ENCODE peak calls at places on chromosomes 11 and 22, in seven cellular contexts. Q is neuronal stem cell, S is neural progenitor cell, D is aorta, F is mammary epithelial cell, L is H1, Z is right cardiac atrium. J is an unnamed sample.

GRCh38 chr11:6598555-6598954 is 4.9 kb downstream of the RRP8 start:
- DNase-seq in S (no peak), Z (no peak), F (no peak), L (no peak), D (no peak), Q (no peak), J (no peak)

GRCh38 chr11:76686261-76687079 is 15.9 kb upstream of the LRRC32 start:
- DNase-seq in F (no peak), Z (no peak), D (no peak), Q (no peak), L (no peak), S (no peak), J (no peak)

GRCh38 chr11:129273944-129274343 is 81.8 kb upstream of the ARHGAP32 start:
- DNase-seq in Q (no peak), F (no peak), Z (no peak), S (no peak), L (no peak), D (no peak), J (no peak)

GRCh38 chr22:19691721-19692341 is 22.5 kb upstream of the SEPTIN5 start:
- DNase-seq in L (no peak), S (peak; percentile 73), F (peak; percentile 56), D (peak; percentile 80), Z (peak; percentile 80), Q (no peak), J (no peak)

GRCh38 chr11:62146476-62147200 is 22.8 kb downstream of the INCENP start:
- DNase-seq in F (no peak), S (no peak), Q (no peak), L (no peak), D (peak; percentile 65), Z (no peak), J (no peak)

GRCh38 chr11:65524747-65525658 is at the start of gene SCYL1:
- DNase-seq in F (peak; percentile 60), Z (peak; percentile 90), S (peak; percentile 88), Q (peak; percentile 80), L (peak; percentile 88), D (peak; percentile 94), J (no peak)

GRCh38 chr11:91773090-91773489 is 451.5 kb upstream of the FAT3 start:
- DNase-seq in Z (no peak), L (peak; percentile 49), D (no peak), F (no peak), Q (no peak), S (peak; percentile 53), J (no peak)

GRCh38 chr11:128536521-128536920 is 50.8 kb downstream of the ETS1 start:
- DNase-seq in L (no peak), D (no peak), Q (no peak), Z (no peak), S (no peak), F (no peak), J (no peak)

GRCh38 chr11:63880031-63880841 is 36.7 kb downstream of the RCOR2 start:
- DNase-seq in L (no peak), D (no peak), F (peak; percentile 48), Z (no peak), S (peak; percentile 28), Q (no peak), J (no peak)

GRCh38 chr11:106468091-106468490 is 390.6 kb downstream of the AASDHPPT start:
- DNase-seq in Z (no peak), S (no peak), D (no peak), L (no peak), F (no peak), Q (no peak), J (no peak)

GRCh38 chr11:7983832-7984590 is 3.1 kb upstream of the EIF3F start:
- DNase-seq in Z (no peak), S (no peak), L (no peak), F (no peak), Q (no peak), D (no peak), J (no peak)

GRCh38 chr22:32042924-32043323 is at the start of gene SLC5A1:
- DNase-seq in Q (no peak), F (peak; percentile 76), S (no peak), L (no peak), D (no peak), Z (no peak), J (no peak)

GRCh38 chr11:17531818-17532131 is 12.4 kb downstream of the USH1C start:
- DNase-seq in Z (no peak), L (no peak), F (no peak), Q (no peak), S (no peak), D (peak; percentile 9), J (no peak)

GRCh38 chr11:128588086-128588485 is 728 bp upstream of the ETS1 start:
- DNase-seq in L (no peak), Z (no peak), S (no peak), F (no peak), D (no peak), Q (no peak), J (no peak)

GRCh38 chr11:132576706-132577105 is 955.6 kb downstream of the OPCML start:
- DNase-seq in D (no peak), F (peak; percentile 61), S (peak; percentile 24), L (no peak), Q (no peak), Z (peak; percentile 30), J (peak; percentile 9)

GRCh38 chr22:49880281-49880680 is 26.6 kb downstream of the ZBED4 start:
- DNase-seq in L (no peak), S (no peak), F (no peak), D (no peak), Q (no peak), Z (no peak), J (no peak)

GRCh38 chr11:88341852-88342251 is 4.3 kb upstream of the CTSC start:
- DNase-seq in Q (no peak), Z (no peak), S (peak; percentile 57), F (no peak), D (no peak), L (peak; percentile 62), J (no peak)

GRCh38 chr11:124114942-124115781 is at the start of gene VWA5A:
- DNase-seq in D (peak; percentile 89), F (peak; percentile 90), Q (peak; percentile 44), S (peak; percentile 76), Z (peak; percentile 80), L (peak; percentile 70), J (peak; percentile 61)

GRCh38 chr22:22408731-22409696 is 99.5 kb downstream of the ZNF280B start:
- DNase-seq in Z (no peak), D (no peak), L (peak; percentile 69), F (peak; percentile 5), S (peak; percentile 63), Q (peak; percentile 21), J (peak; percentile 9)

DNA sequence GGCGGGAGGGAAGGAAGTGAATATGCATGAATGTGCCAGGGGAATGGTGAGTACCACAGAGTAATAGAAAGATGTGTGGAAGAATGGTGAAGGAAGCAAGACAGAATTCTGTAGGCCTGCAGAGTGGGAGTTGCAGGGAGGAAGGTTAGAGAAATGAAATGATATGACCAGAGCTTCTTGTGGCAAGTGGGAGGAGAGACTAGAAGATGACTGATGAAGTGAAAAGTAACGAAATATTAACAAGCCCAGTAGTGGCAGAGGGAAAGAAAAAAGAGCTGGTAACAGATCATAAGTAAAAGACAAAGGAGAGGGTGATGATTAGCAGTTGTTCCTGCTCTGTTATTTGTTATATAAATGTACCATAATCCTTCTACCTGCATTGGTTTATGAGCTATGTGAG is 1.0 kb upstream of the ALKBH8 start:
- DNase-seq in Z (no peak), Q (no peak), L (no peak), F (no peak), D (no peak), S (no peak), J (no peak)
- H3K4me3 ChIP-seq in Z (no peak overlapping the region), Q (no peak overlapping the region), L (no peak overlapping the region), F (no peak overlapping the region), D (no peak overlapping the region), S (no peak overlapping the region), J (no peak overlapping the region)

GRCh38 chr11:89521294-89521693 is 30.1 kb upstream of the NOX4 start:
- DNase-seq in L (no peak), F (no peak), S (no peak), D (no peak), Z (no peak), Q (no peak), J (no peak)

GRCh38 chr11:89521792-89522191 is 30.6 kb upstream of the NOX4 start:
- DNase-seq in Q (no peak), Z (no peak), F (no peak), D (no peak), L (no peak), S (no peak), J (no peak)

GRCh38 chr11:89516496-89516895 is 25.3 kb upstream of the NOX4 start:
- DNase-seq in L (no peak), Z (no peak), D (no peak), Q (no peak), S (no peak), F (no peak), J (no peak)
- H3K27ac ChIP-seq in L (no peak overlapping the region), Z (no peak overlapping the region), D (no peak overlapping the region), Q (no peak overlapping the region), S (no peak overlapping the region), F (no peak overlapping the region), J (no peak overlapping the region)

GRCh38 chr11:12682730-12683500 is 8.7 kb downstream of the TEAD1 start:
- DNase-seq in L (no peak), S (no peak), Q (no peak), F (no peak), D (no peak), Z (no peak), J (no peak)

GRCh38 chr11:12682288-12682687 is 8.1 kb downstream of the TEAD1 start:
- DNase-seq in Q (no peak), S (no peak), F (no peak), L (no peak), Z (no peak), D (no peak), J (no peak)

GRCh38 chr11:12680940-12681258 is 6.7 kb downstream of the TEAD1 start:
- DNase-seq in Q (no peak), F (no peak), Z (no peak), S (peak; percentile 75), L (no peak), D (no peak), J (no peak)

GRCh38 chr11:12680246-12680939 is 6.2 kb downstream of the TEAD1 start:
- DNase-seq in F (peak; percentile 90), Z (peak; percentile 95), L (peak; percentile 88), S (peak; percentile 96), Q (peak; percentile 85), D (peak; percentile 91), J (peak; percentile 76)

GRCh38 chr11:12681462-12681861 is 7.2 kb downstream of the TEAD1 start:
- DNase-seq in D (no peak), Q (no peak), S (no peak), L (no peak), F (no peak), Z (no peak), J (no peak)
- H3K4me1 ChIP-seq in D (peaks cover 2% of the 10 kb centered on the region), Q (peaks cover 37% of the 10 kb centered on the region), S (peaks cover 92% of the 10 kb centered on the region), L (peaks cover 41% of the 10 kb centered on the region), F (peaks cover 55% of the 10 kb centered on the region), Z (peaks cover 28% of the 10 kb centered on the region), J (peaks cover 22% of the 10 kb centered on the region)

DNA sequence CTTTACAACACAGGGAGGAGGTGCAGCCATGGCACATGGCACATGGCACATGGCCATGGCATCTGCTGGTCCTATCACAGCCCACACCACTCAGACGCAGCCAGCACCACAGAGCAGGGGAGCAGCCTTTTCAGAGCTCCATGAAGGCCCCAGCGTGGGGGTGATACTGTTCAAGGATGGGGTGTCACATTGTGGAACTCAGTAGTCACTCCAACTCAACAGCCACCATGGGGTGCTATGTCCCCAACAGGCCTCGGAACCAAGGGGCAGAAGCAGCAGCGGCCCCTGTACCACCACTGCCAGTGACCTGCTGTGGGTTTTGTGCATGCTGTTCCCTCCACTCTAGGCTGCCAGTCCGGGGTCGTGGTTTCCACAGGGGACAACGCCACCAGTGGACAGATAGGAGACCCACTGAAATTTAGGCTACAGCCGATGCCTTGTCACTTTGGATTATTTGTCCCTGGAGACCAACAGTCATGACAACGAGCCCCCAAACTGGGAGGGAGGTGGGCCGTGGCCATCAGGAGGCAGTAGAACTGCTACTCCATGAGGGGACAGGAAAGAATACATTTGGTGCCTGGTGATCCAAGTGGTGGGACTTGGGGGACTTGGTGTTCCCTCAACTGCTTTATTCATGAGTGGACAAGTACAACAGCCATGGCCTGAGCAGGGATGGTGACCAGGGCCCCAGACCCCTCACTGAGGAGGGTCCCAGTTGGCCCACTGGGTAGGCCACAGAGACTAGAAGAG is 30.3 kb upstream of the CD81 start:
- DNase-seq in Q (no peak), F (no peak), S (no peak), Z (no peak), L (no peak), D (no peak), J (no peak)
- H3K4me3 ChIP-seq in Q (no peak overlapping the region), F (no peak overlapping the region), S (no peak overlapping the region), Z (no peak overlapping the region), L (no peak overlapping the region), D (no peak overlapping the region), J (no peak overlapping the region)

J was measured in iPS DF 6.9.